ENCODE peak calls at places on chromosomes 4 and X, in five cellular contexts. Q is GM23248, P is cardiac muscle cell, R is left ventricle myocardium inferior, F is uterus. H is an unnamed sample. For H3K4me1, the result is how much of the 10 kb centered on the place peaks cover.

GRCh38 chr4:188988131-188988530 is 848.9 kb downstream of the TRIML1 start:
- DNase-seq in P (no peak), R (no peak), F (no peak), Q (no peak), H (no peak)

GRCh38 chrX:12954981-12955380 is 19.9 kb upstream of the TMSB4X start:
- DNase-seq in R (no peak), Q (no peak), F (no peak), P (no peak), H (no peak)

GRCh38 chrX:15136795-15137194 is 133.1 kb downstream of the ASB9 start:
- DNase-seq in Q (no peak), F (no peak), R (no peak), P (no peak), H (no peak)

GRCh38 chr4:82097504-82097903 is 276.3 kb downstream of the HNRNPD start:
- DNase-seq in R (no peak), P (no peak), F (no peak), Q (no peak), H (no peak)

GRCh38 chrX:150475466-150475865 is 93.0 kb upstream of the MTM1 start:
- DNase-seq in F (peak), Q (no peak), P (peak), R (no peak), H (no peak)

GRCh38 chr4:42216569-42216968 is 64.1 kb upstream of the BEND4 start:
- DNase-seq in P (no peak), F (no peak), R (no peak), Q (no peak), H (no peak)

GRCh38 chrX:150482537-150483217 is 85.7 kb upstream of the MTM1 start:
- DNase-seq in P (peak), F (no peak), R (no peak), Q (peak), H (no peak)

GRCh38 chr4:135124196-135124595 is 922.6 kb upstream of the PABPC4L start:
- DNase-seq in Q (no peak), R (no peak), P (no peak), F (no peak), H (no peak)

GRCh38 chr4:41930139-41930831 is 4.9 kb upstream of the TMEM33 start:
- DNase-seq in Q (no peak), R (no peak), F (no peak), P (no peak), H (no peak)

GRCh38 chr4:39814403-39815185 is 116.7 kb downstream of the UBE2K start:
- DNase-seq in F (no peak), P (peak), Q (peak), R (no peak), H (no peak)

GRCh38 chr4:118834960-118835895 is 698 bp downstream of the SEC24D start:
- DNase-seq in R (peak), Q (peak), P (peak), F (peak), H (peak)

GRCh38 chrX:7088968-7089615 is 58.4 kb upstream of the STS start:
- DNase-seq in Q (no peak), F (no peak), R (no peak), P (no peak), H (no peak)

GRCh38 chrX:46611658-46612362 is 38.2 kb downstream of the CHST7 start:
- DNase-seq in R (no peak), P (no peak), F (no peak), Q (no peak), H (no peak)

GRCh38 chr4:123832173-123833026 is 435.8 kb downstream of the SPRY1 start:
- DNase-seq in P (peak), Q (peak), R (peak), F (peak), H (peak)

GRCh38 chr4:54556081-54556480 is 101.7 kb upstream of the KIT start:
- DNase-seq in Q (no peak), F (no peak), P (no peak), R (no peak), H (no peak)

GRCh38 chrX:45601052-45601451 is 400.4 kb upstream of the DIPK2B start:
- DNase-seq in F (no peak), R (no peak), P (no peak), Q (no peak), H (no peak)

GRCh38 chr4:6534618-6535328 is 40.2 kb upstream of the MAN2B2 start:
- DNase-seq in Q (no peak), R (no peak), F (no peak), P (no peak), H (peak)

GRCh38 chr4:158758142-158758541 is 10.7 kb upstream of the FNIP2 start:
- DNase-seq in F (no peak), R (no peak), P (peak), Q (peak), H (no peak)

GRCh38 chr4:110268790-110269189 is 70.4 kb upstream of the ELOVL6 start:
- DNase-seq in Q (no peak), F (no peak), R (no peak), P (no peak), H (no peak)

GRCh38 chr4:76622717-76623116 is 187.7 kb downstream of the SHROOM3 start:
- DNase-seq in F (no peak), Q (no peak), R (no peak), P (no peak), H (no peak)

GRCh38 chr4:56245547-56246229 is 141.6 kb downstream of the AASDH start:
- DNase-seq in R (no peak), Q (no peak), F (no peak), P (peak), H (no peak)

GRCh38 chrX:101265869-101266428 is 25.2 kb downstream of the TAF7L start:
- DNase-seq in P (peak), Q (peak), R (no peak), F (no peak), H (no peak)

GRCh38 chr4:150805183-150806025 is 209.7 kb downstream of the LRBA start:
- DNase-seq in Q (no peak), P (no peak), R (no peak), F (no peak), H (no peak)

GRCh38 chr4:114302472-114302871 is 296.1 kb upstream of the UGT8 start:
- DNase-seq in R (no peak), Q (no peak), F (no peak), P (no peak), H (no peak)

GRCh38 chr4:73875401-73875800 is 6.2 kb downstream of the CXCL1 start:
- DNase-seq in P (no peak), F (no peak), R (no peak), Q (peak), H (no peak)

DNA sequence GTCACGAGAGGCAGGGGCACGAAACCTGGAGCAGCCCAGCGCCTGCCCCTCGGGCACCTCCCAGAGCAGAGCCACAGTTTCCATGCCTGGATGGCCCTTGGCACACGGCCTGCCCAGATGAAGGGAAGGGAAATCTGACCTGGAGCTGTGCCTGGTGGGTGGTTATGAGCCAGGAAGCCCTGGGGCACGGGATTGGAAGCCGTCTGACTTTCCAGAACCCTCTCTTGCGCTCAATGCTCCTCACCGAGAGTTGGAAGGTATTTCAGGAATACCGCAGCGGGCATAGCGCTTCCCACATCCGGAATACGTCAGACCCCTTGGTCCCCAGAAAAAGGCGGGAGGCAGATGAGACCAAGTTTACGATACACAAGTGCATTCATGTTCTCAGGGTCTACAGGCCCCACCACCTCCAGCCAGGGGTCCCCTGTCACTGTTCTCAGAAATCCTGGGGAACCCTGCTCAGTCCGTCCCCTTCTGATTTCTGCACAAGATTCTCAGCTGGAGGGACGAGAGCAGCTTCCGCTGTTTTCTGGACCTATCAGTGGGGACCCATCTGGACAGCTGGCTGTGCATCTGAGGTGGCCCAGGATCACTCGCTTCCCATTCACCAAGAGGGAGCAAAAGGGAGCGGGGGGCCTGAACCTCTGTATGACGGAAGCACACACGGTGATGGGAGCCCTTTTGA is 172.9 kb downstream of the AFAP1 start:
- DNase-seq in Q (no peak), R (peak), P (no peak), F (no peak), H (peak)
- H3K4me1 ChIP-seq in Q (under half), R (under half), P (under half), F (under half), H (under half)

DNA sequence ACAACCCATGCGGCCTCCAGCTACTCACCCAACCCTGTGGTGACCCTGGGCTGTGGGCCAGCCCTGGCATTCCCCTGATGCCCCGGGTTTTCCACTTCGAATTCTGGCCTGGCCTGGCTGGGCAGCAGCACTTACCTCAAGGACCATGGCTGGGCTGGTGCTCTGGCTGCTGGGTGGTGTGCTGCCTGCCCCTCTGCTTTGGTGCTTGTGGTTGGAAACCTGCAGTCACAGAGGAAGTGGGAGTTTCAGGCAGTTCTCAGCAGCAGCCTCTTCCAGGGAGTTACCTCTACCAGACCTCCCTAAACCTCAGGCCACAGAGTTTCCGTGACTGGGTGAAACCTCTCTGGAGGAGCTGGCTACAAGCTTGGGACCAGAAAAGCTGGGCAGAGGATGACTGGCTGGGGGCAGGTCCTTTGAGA is at the start of gene CXCR3:
- DNase-seq in Q (no peak), R (peak), P (peak), F (no peak), H (peak)
- H3K4me1 ChIP-seq in Q (under half), R (under half), P (under half), F (under half), H (under half)

GRCh38 chr4:183443609-183444148 is 757 bp upstream of the CDKN2AIP start:
- DNase-seq in Q (no peak), F (no peak), P (no peak), R (no peak), H (no peak)

GRCh38 chr4:183444953-183445543 is 612 bp downstream of the CDKN2AIP start:
- DNase-seq in P (peak), R (peak), Q (peak), F (no peak), H (peak)

GRCh38 chr4:183438458-183439113 is 5.8 kb upstream of the CDKN2AIP start:
- DNase-seq in F (no peak), Q (peak), P (peak), R (no peak), H (no peak)

GRCh38 chr4:183444149-183444952 is at the start of gene CDKN2AIP:
- DNase-seq in P (peak), R (peak), F (peak), Q (peak), H (peak)

DNA sequence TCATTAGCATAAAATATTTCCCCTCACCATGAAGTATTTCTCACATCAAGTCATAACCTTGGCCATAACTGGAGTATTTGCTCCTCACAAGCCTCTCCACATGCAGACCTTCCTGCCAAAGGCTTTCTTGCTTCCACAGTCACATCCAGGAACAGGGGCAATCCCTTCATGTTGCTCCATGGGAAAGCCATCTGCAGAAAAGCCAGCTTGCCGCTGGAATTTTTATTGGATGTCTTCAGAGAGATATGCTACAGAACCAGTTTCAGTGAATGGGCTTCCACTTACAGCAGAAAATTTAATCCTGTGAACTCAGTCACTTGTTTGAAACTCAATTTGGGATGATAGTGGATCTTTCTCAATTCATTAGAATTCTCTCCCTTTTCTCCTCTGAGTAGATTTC is 3.2 kb upstream of the CDKN2AIP start:
- DNase-seq in R (no peak), Q (no peak), P (no peak), F (no peak), H (no peak)
- H3K4me1 ChIP-seq in R (under half), Q (under half), P (under half), F (under half), H (under half)

DNA sequence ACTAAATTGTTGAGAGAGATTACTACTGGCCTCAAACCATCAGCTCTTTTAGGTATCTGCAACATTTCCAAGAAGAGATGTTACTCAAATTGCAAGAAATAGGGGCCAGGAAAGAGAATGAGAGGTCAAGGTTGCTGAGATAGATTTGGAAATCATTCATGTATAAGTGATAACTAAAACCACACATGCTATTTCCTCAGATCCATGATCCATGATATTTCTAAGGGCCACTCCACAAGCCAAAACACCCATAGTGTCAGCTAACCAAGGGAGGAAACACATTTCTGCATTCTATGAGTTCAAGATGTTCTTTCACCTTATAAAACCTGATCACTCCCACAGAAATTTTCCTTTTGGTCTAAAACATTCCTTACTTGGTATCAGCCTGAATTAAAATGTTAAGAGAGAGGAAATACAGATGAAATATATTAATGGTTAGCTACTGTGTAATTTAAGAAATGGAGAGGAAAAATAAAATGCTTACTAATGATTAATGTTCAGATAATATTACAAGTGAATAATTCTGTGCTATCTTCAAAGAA is 47.2 kb downstream of the TBCK start:
- DNase-seq in P (peak), R (no peak), Q (no peak), F (no peak), H (no peak)
- H3K4me1 ChIP-seq in P (under half), R (under half), Q (under half), F (under half), H (under half)

DNA sequence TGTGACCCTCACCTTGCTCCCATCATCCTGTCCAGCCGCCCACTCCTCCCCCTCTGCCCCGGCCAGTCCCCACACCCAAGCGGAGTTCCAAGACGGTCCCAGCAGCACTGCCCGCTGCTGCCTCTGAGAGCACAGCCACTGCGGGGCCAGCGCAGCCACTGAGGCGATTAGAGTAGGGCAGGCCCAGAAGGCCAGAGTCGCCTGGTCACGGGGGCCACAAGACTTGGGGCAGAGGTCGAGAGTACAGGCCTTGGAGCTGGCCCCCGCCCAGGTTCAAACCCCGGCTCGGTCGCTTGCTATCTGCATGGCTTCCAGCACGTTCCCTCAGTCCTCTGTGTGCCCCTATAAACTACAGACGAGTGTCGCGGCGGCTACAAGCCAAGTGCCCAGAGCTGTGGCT is 53.2 kb upstream of the ADRA2C start:
- DNase-seq in R (peak), F (no peak), Q (no peak), P (no peak), H (peak)
- H3K4me1 ChIP-seq in R (under half), F (under half), Q (under half), P (under half), H (under half)